ENCODE peak calls at places on chromosomes 7 and 10, in eight cellular contexts. One of them, this sample, is unnamed.

GRCh38 chr10:129277804-129278203 is 189.2 kb upstream of the MGMT start:
- DNase-seq in fibroblast of pulmonary artery: no peak
- DNase-seq in A549: no peak
- DNase-seq in adrenal gland: no peak
- DNase-seq in GM13977: no peak
- DNase-seq in fibroblast of lung: no peak
- DNase-seq in cardiac muscle cell: no peak
- DNase-seq in right lobe of liver: no peak
- DNase-seq in this sample: no peak

GRCh38 chr7:4073052-4073451 is 609.0 kb upstream of the FOXK1 start:
- DNase-seq in fibroblast of pulmonary artery: no peak
- DNase-seq in cardiac muscle cell: no peak
- DNase-seq in adrenal gland: no peak
- DNase-seq in right lobe of liver: no peak
- DNase-seq in GM13977: no peak
- DNase-seq in A549: no peak
- DNase-seq in fibroblast of lung: no peak
- DNase-seq in this sample: no peak

GRCh38 chr10:66167816-66168215 is 758.0 kb upstream of the LRRTM3 start:
- DNase-seq in adrenal gland: no peak
- DNase-seq in GM13977: no peak
- DNase-seq in cardiac muscle cell: no peak
- DNase-seq in right lobe of liver: no peak
- DNase-seq in A549: no peak
- DNase-seq in fibroblast of lung: peak
- DNase-seq in fibroblast of pulmonary artery: no peak
- DNase-seq in this sample: no peak

GRCh38 chr10:121289800-121290199 is 308.4 kb downstream of the FGFR2 start:
- DNase-seq in GM13977: no peak
- DNase-seq in fibroblast of lung: no peak
- DNase-seq in cardiac muscle cell: no peak
- DNase-seq in fibroblast of pulmonary artery: no peak
- DNase-seq in adrenal gland: no peak
- DNase-seq in right lobe of liver: no peak
- DNase-seq in A549: no peak
- DNase-seq in this sample: no peak

GRCh38 chr7:95376632-95377380 is 19.4 kb downstream of the PON3 start:
- DNase-seq in fibroblast of lung: no peak
- DNase-seq in cardiac muscle cell: no peak
- DNase-seq in adrenal gland: no peak
- DNase-seq in fibroblast of pulmonary artery: no peak
- DNase-seq in GM13977: no peak
- DNase-seq in A549: no peak
- DNase-seq in right lobe of liver: no peak
- DNase-seq in this sample: no peak

GRCh38 chr7:151244871-151245346 is 3.6 kb downstream of the SMARCD3 start:
- DNase-seq in right lobe of liver: no peak
- DNase-seq in fibroblast of lung: no peak
- DNase-seq in fibroblast of pulmonary artery: no peak
- DNase-seq in adrenal gland: no peak
- DNase-seq in cardiac muscle cell: no peak
- DNase-seq in GM13977: no peak
- DNase-seq in A549: no peak
- DNase-seq in this sample: no peak

GRCh38 chr10:100194711-100195110 is 8.9 kb upstream of the ERLIN1 start:
- DNase-seq in A549: no peak
- DNase-seq in fibroblast of lung: no peak
- DNase-seq in right lobe of liver: no peak
- DNase-seq in GM13977: no peak
- DNase-seq in fibroblast of pulmonary artery: no peak
- DNase-seq in adrenal gland: no peak
- DNase-seq in cardiac muscle cell: no peak
- DNase-seq in this sample: no peak

GRCh38 chr10:18010050-18010449 is 58.3 kb downstream of the SLC39A12 start:
- DNase-seq in right lobe of liver: no peak
- DNase-seq in fibroblast of pulmonary artery: peak
- DNase-seq in fibroblast of lung: peak
- DNase-seq in cardiac muscle cell: no peak
- DNase-seq in adrenal gland: no peak
- DNase-seq in GM13977: no peak
- DNase-seq in A549: no peak
- DNase-seq in this sample: no peak

GRCh38 chr10:60399343-60399742 is 9.7 kb upstream of the ANK3 start:
- DNase-seq in right lobe of liver: no peak
- DNase-seq in GM13977: no peak
- DNase-seq in A549: no peak
- DNase-seq in adrenal gland: no peak
- DNase-seq in fibroblast of pulmonary artery: no peak
- DNase-seq in fibroblast of lung: no peak
- DNase-seq in cardiac muscle cell: no peak
- DNase-seq in this sample: no peak

GRCh38 chr7:5636446-5636835 is 145.0 kb downstream of the RNF216 start:
- DNase-seq in adrenal gland: no peak
- DNase-seq in GM13977: no peak
- DNase-seq in fibroblast of pulmonary artery: peak
- DNase-seq in fibroblast of lung: peak
- DNase-seq in cardiac muscle cell: peak
- DNase-seq in A549: no peak
- DNase-seq in right lobe of liver: no peak
- DNase-seq in this sample: no peak

GRCh38 chr7:159067870-159068787 is 76.5 kb downstream of the VIPR2 start:
- DNase-seq in cardiac muscle cell: peak
- DNase-seq in right lobe of liver: no peak
- DNase-seq in fibroblast of lung: no peak
- DNase-seq in fibroblast of pulmonary artery: peak
- DNase-seq in GM13977: no peak
- DNase-seq in A549: no peak
- DNase-seq in adrenal gland: peak
- DNase-seq in this sample: no peak

GRCh38 chr10:4820804-4821401 is 5.1 kb upstream of the AKR1E2 start:
- DNase-seq in fibroblast of lung: peak
- DNase-seq in right lobe of liver: no peak
- DNase-seq in A549: no peak
- DNase-seq in GM13977: no peak
- DNase-seq in adrenal gland: peak
- DNase-seq in fibroblast of pulmonary artery: peak
- DNase-seq in cardiac muscle cell: peak
- DNase-seq in this sample: no peak

GRCh38 chr7:44062903-44063295 is 2.5 kb downstream of the PGAM2 start:
- DNase-seq in fibroblast of lung: no peak
- DNase-seq in GM13977: no peak
- DNase-seq in adrenal gland: peak
- DNase-seq in right lobe of liver: no peak
- DNase-seq in cardiac muscle cell: no peak
- DNase-seq in A549: no peak
- DNase-seq in fibroblast of pulmonary artery: no peak
- DNase-seq in this sample: no peak

GRCh38 chr10:34548466-34548865 is 266.6 kb downstream of the PARD3 start:
- DNase-seq in adrenal gland: no peak
- DNase-seq in fibroblast of pulmonary artery: no peak
- DNase-seq in cardiac muscle cell: no peak
- DNase-seq in GM13977: no peak
- DNase-seq in fibroblast of lung: no peak
- DNase-seq in right lobe of liver: no peak
- DNase-seq in A549: no peak
- DNase-seq in this sample: no peak

GRCh38 chr10:3951993-3952392 is 167.0 kb upstream of the KLF6 start:
- DNase-seq in A549: no peak
- DNase-seq in right lobe of liver: no peak
- DNase-seq in adrenal gland: no peak
- DNase-seq in fibroblast of lung: no peak
- DNase-seq in fibroblast of pulmonary artery: no peak
- DNase-seq in cardiac muscle cell: no peak
- DNase-seq in GM13977: no peak
- DNase-seq in this sample: no peak

GRCh38 chr7:128321044-128321422 is 22.7 kb downstream of the RBM28 start:
- DNase-seq in fibroblast of lung: no peak
- DNase-seq in right lobe of liver: no peak
- DNase-seq in A549: no peak
- DNase-seq in cardiac muscle cell: no peak
- DNase-seq in adrenal gland: no peak
- DNase-seq in GM13977: no peak
- DNase-seq in fibroblast of pulmonary artery: no peak
- DNase-seq in this sample: no peak

GRCh38 chr7:128324363-128324680 is 19.4 kb downstream of the RBM28 start:
- DNase-seq in adrenal gland: no peak
- DNase-seq in fibroblast of lung: no peak
- DNase-seq in right lobe of liver: no peak
- DNase-seq in A549: no peak
- DNase-seq in GM13977: no peak
- DNase-seq in cardiac muscle cell: no peak
- DNase-seq in fibroblast of pulmonary artery: no peak
- DNase-seq in this sample: no peak

GRCh38 chr7:128323489-128324362 is 20.0 kb downstream of the RBM28 start:
- DNase-seq in right lobe of liver: no peak
- DNase-seq in cardiac muscle cell: peak
- DNase-seq in A549: no peak
- DNase-seq in GM13977: no peak
- DNase-seq in fibroblast of lung: peak
- DNase-seq in fibroblast of pulmonary artery: no peak
- DNase-seq in adrenal gland: peak
- DNase-seq in this sample: no peak

GRCh38 chr7:128318696-128319095 is 25.0 kb downstream of the RBM28 start:
- DNase-seq in right lobe of liver: no peak
- DNase-seq in GM13977: no peak
- DNase-seq in A549: no peak
- DNase-seq in cardiac muscle cell: no peak
- DNase-seq in fibroblast of lung: no peak
- DNase-seq in fibroblast of pulmonary artery: no peak
- DNase-seq in adrenal gland: no peak
- DNase-seq in this sample: no peak

GRCh38 chr7:128322040-128322643 is 21.6 kb downstream of the RBM28 start:
- DNase-seq in fibroblast of lung: peak
- DNase-seq in cardiac muscle cell: peak
- DNase-seq in A549: no peak
- DNase-seq in fibroblast of pulmonary artery: peak
- DNase-seq in GM13977: no peak
- DNase-seq in adrenal gland: no peak
- DNase-seq in right lobe of liver: no peak
- DNase-seq in this sample: no peak
- TF ChIP-seq CTCF in fibroblast of lung: peak
- TF ChIP-seq CTCF in cardiac muscle cell: peak
- TF ChIP-seq CTCF in A549: peak
- TF ChIP-seq CTCF in fibroblast of pulmonary artery: peak
- TF ChIP-seq CTCF in GM13977: peak
- TF ChIP-seq CTCF in adrenal gland: peak
- TF ChIP-seq CTCF in right lobe of liver: peak
- TF ChIP-seq CTCF in this sample: no peak

GRCh38 chr7:134632937-134633540 is 13.6 kb upstream of the BPGM start:
- DNase-seq in GM13977: no peak
- DNase-seq in cardiac muscle cell: peak
- DNase-seq in fibroblast of lung: peak
- DNase-seq in A549: peak
- DNase-seq in right lobe of liver: no peak
- DNase-seq in adrenal gland: no peak
- DNase-seq in fibroblast of pulmonary artery: peak
- DNase-seq in this sample: no peak
- TF ChIP-seq CTCF in GM13977: peak
- TF ChIP-seq CTCF in cardiac muscle cell: peak
- TF ChIP-seq CTCF in fibroblast of lung: peak
- TF ChIP-seq CTCF in A549: peak
- TF ChIP-seq CTCF in right lobe of liver: peak
- TF ChIP-seq CTCF in adrenal gland: peak
- TF ChIP-seq CTCF in fibroblast of pulmonary artery: peak
- TF ChIP-seq CTCF in this sample: no peak

GRCh38 chr10:119970107-119970506 is 77.6 kb downstream of the SEC23IP start:
- DNase-seq in GM13977: no peak
- DNase-seq in fibroblast of pulmonary artery: no peak
- DNase-seq in adrenal gland: no peak
- DNase-seq in right lobe of liver: no peak
- DNase-seq in fibroblast of lung: no peak
- DNase-seq in A549: no peak
- DNase-seq in cardiac muscle cell: no peak
- DNase-seq in this sample: no peak

GRCh38 chr10:119962837-119963236 is 70.3 kb downstream of the SEC23IP start:
- DNase-seq in fibroblast of pulmonary artery: no peak
- DNase-seq in adrenal gland: no peak
- DNase-seq in fibroblast of lung: no peak
- DNase-seq in cardiac muscle cell: no peak
- DNase-seq in A549: no peak
- DNase-seq in right lobe of liver: no peak
- DNase-seq in GM13977: no peak
- DNase-seq in this sample: no peak

DNA sequence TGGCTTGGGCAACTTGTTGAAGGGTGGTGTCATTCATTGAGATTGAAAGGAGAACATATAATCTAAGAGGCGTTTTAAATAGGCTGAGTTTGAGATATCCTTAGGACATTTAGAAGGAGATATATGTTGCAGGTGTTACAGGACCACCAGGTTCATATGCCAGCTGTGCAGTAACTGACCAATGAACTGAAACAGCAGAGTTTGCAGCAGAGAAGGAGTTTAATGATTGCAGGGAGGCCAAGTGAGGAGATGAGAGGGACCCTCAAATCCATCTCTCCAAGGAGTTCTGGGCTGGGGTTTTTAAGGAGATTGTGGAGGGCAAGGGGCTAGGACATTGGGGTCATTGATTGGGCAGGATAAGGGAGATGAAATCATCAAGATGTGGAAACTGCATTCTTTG is 74.5 kb downstream of the SEC23IP start:
- DNase-seq in A549: no peak
- DNase-seq in fibroblast of pulmonary artery: no peak
- DNase-seq in fibroblast of lung: no peak
- DNase-seq in right lobe of liver: no peak
- DNase-seq in cardiac muscle cell: no peak
- DNase-seq in GM13977: no peak
- DNase-seq in adrenal gland: no peak
- DNase-seq in this sample: no peak
- TF ChIP-seq CTCF in A549: no peak
- TF ChIP-seq CTCF in fibroblast of pulmonary artery: no peak
- TF ChIP-seq CTCF in fibroblast of lung: no peak
- TF ChIP-seq CTCF in right lobe of liver: no peak
- TF ChIP-seq CTCF in cardiac muscle cell: no peak
- TF ChIP-seq CTCF in GM13977: no peak
- TF ChIP-seq CTCF in adrenal gland: no peak
- TF ChIP-seq CTCF in this sample: no peak

GRCh38 chr7:139360210-139360947 is 685 bp downstream of the LUC7L2 start:
- DNase-seq in cardiac muscle cell: peak
- DNase-seq in fibroblast of pulmonary artery: peak
- DNase-seq in right lobe of liver: peak
- DNase-seq in GM13977: peak
- DNase-seq in A549: peak
- DNase-seq in fibroblast of lung: peak
- DNase-seq in adrenal gland: peak
- DNase-seq in this sample: peak

GRCh38 chr7:139360948-139361307 is 1.2 kb downstream of the LUC7L2 start:
- DNase-seq in cardiac muscle cell: no peak
- DNase-seq in fibroblast of pulmonary artery: no peak
- DNase-seq in right lobe of liver: no peak
- DNase-seq in A549: no peak
- DNase-seq in GM13977: no peak
- DNase-seq in fibroblast of lung: no peak
- DNase-seq in adrenal gland: no peak
- DNase-seq in this sample: no peak

GRCh38 chr7:139361523-139361922 is 1.8 kb downstream of the LUC7L2 start:
- DNase-seq in GM13977: no peak
- DNase-seq in fibroblast of pulmonary artery: no peak
- DNase-seq in cardiac muscle cell: no peak
- DNase-seq in right lobe of liver: no peak
- DNase-seq in A549: no peak
- DNase-seq in fibroblast of lung: no peak
- DNase-seq in adrenal gland: no peak
- DNase-seq in this sample: no peak

GRCh38 chr7:139358541-139359365 is 941 bp upstream of the LUC7L2 start:
- DNase-seq in right lobe of liver: peak
- DNase-seq in cardiac muscle cell: peak
- DNase-seq in adrenal gland: no peak
- DNase-seq in GM13977: peak
- DNase-seq in fibroblast of lung: peak
- DNase-seq in A549: peak
- DNase-seq in fibroblast of pulmonary artery: peak
- DNase-seq in this sample: peak

GRCh38 chr7:139359366-139360209 is at the start of gene LUC7L2:
- DNase-seq in GM13977: peak
- DNase-seq in fibroblast of pulmonary artery: peak
- DNase-seq in adrenal gland: peak
- DNase-seq in right lobe of liver: peak
- DNase-seq in A549: peak
- DNase-seq in cardiac muscle cell: peak
- DNase-seq in fibroblast of lung: peak
- DNase-seq in this sample: peak
- TF ChIP-seq CTCF in GM13977: no peak
- TF ChIP-seq CTCF in fibroblast of pulmonary artery: no peak
- TF ChIP-seq CTCF in adrenal gland: peak
- TF ChIP-seq CTCF in right lobe of liver: peak
- TF ChIP-seq CTCF in A549: no peak
- TF ChIP-seq CTCF in cardiac muscle cell: no peak
- TF ChIP-seq CTCF in fibroblast of lung: no peak
- TF ChIP-seq CTCF in this sample: no peak